ENCODE peak calls at places on chromosomes 1 and 21, in five cellular contexts. E, L, G, J and Q are unnamed samples.

GRCh38 chr21:44353200-44353970 is at the start of gene TRPM2:
- DNase-seq in G (no peak), J (peak; percentile 40), L (no peak), E (peak; percentile 70), Q (no peak)

GRCh38 chr1:9376886-9377333 is 84.2 kb downstream of the SPSB1 start:
- DNase-seq in E (no peak), J (no peak), L (peak; percentile 85), G (no peak), Q (no peak)

GRCh38 chr1:1259948-1260614 is 13.6 kb upstream of the C1QTNF12 start:
- DNase-seq in L (no peak), G (no peak), E (no peak), J (no peak), Q (no peak)

GRCh38 chr21:17925000-17925610 is 105.9 kb upstream of the C21orf91 start:
- DNase-seq in E (peak; percentile 57), J (peak; percentile 60), G (peak; percentile 84), L (peak; percentile 46), Q (peak; percentile 6)

GRCh38 chr1:42003433-42003832 is 84.7 kb upstream of the HIVEP3 start:
- DNase-seq in E (no peak), J (peak; percentile 50), L (no peak), G (peak; percentile 8), Q (no peak)

GRCh38 chr1:11802616-11802972 is 3.2 kb downstream of the MTHFR start:
- DNase-seq in L (no peak), E (no peak), G (peak; percentile 34), J (no peak), Q (no peak)

GRCh38 chr1:43272161-43272560 is 2.4 kb downstream of the TMEM125 start:
- DNase-seq in J (peak; percentile 20), L (no peak), G (no peak), E (no peak), Q (no peak)

GRCh38 chr1:25807480-25808390 is 7.7 kb downstream of the SELENON start:
- DNase-seq in E (no peak), J (no peak), L (no peak), G (no peak), Q (no peak)

GRCh38 chr1:160407819-160408801 is 7.7 kb downstream of the VANGL2 start:
- DNase-seq in J (no peak), E (no peak), G (no peak), L (peak; percentile 70), Q (no peak)

GRCh38 chr1:54299037-54299436 is 99.1 kb downstream of the MRPL37 start:
- DNase-seq in J (peak; percentile 80), L (no peak), E (no peak), G (no peak), Q (no peak)

GRCh38 chr1:54294846-54295245 is 94.9 kb downstream of the MRPL37 start:
- DNase-seq in G (no peak), L (peak; percentile 56), E (no peak), J (no peak), Q (no peak)

GRCh38 chr1:54300395-54300794 is 100.4 kb downstream of the MRPL37 start:
- DNase-seq in L (no peak), E (no peak), J (no peak), G (no peak), Q (no peak)

GRCh38 chr1:54298284-54299033 is 98.5 kb downstream of the MRPL37 start:
- DNase-seq in G (no peak), J (peak; percentile 45), L (no peak), E (no peak), Q (no peak)

GRCh38 chr1:54297596-54298283 is 97.8 kb downstream of the MRPL37 start:
- DNase-seq in G (no peak), J (no peak), L (no peak), E (no peak), Q (no peak)
- H3K27ac ChIP-seq in G (peak overlapping the region; percentile 74), J (peak overlapping the region; percentile 80), L (no peak overlapping the region), E (no peak overlapping the region), Q (no peak overlapping the region)

DNA sequence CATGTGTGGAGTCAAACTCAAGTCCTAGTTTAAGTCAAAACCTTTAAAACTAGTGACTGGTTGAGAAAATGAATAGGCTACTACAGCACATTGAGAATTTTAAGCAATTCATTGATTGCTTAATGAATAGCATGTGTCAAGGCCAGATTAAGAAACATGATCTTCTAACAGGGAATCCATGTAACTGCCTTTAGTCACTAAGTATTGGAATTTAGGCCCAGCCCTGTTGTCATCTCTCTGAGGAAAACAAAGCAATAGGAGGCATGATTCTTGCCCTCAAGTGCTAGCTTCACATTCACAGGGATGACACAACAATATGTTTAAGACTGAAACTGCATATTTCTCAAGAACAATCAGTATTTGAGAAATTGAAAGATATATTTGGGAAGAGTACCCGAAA is 70.0 kb upstream of the PTGS2 start:
- DNase-seq in E (no peak), G (no peak), J (no peak), L (no peak), Q (no peak)
- TF ChIP-seq CTCF in E (no peak), G (no peak), J (no peak), L (no peak), Q (no peak)

GRCh38 chr21:26964379-26964778 is 2.5 kb downstream of the ADAMTS5 start:
- DNase-seq in G (no peak), E (no peak), L (no peak), J (peak; percentile 28), Q (no peak)
- H3K4me3 ChIP-seq in G (no peak overlapping the region), E (no peak overlapping the region), L (peak overlapping the region; percentile 80), J (peak overlapping the region; percentile 68), Q (peak overlapping the region; percentile 73)

GRCh38 chr1:167819849-167820683 is 93.9 kb downstream of the ADCY10 start:
- DNase-seq in J (peak; percentile 79), G (peak; percentile 67), E (no peak), L (peak; percentile 96), Q (peak; percentile 63)
- H3K27ac ChIP-seq in J (peak overlapping the region; percentile 76), G (no peak overlapping the region), E (no peak overlapping the region), L (peak overlapping the region; percentile 83), Q (peak overlapping the region; percentile 90)

GRCh38 chr1:31487143-31487542 is 74.1 kb downstream of the SERINC2 start:
- DNase-seq in J (no peak), L (no peak), G (no peak), E (no peak), Q (no peak)
- TF ChIP-seq CTCF in J (no peak), L (no peak), G (no peak), E (no peak), Q (no peak)

GRCh38 chr1:66285618-66286270 is 248.2 kb upstream of the SGIP1 start:
- DNase-seq in J (no peak), G (no peak), E (no peak), L (no peak), Q (no peak)

GRCh38 chr1:66291047-66291864 is 242.7 kb upstream of the SGIP1 start:
- DNase-seq in L (peak; percentile 49), G (no peak), J (no peak), E (no peak), Q (no peak)

GRCh38 chr1:66286307-66286706 is 247.6 kb upstream of the SGIP1 start:
- DNase-seq in J (no peak), E (no peak), G (no peak), L (no peak), Q (no peak)

GRCh38 chr1:66284746-66285145 is 249.2 kb upstream of the SGIP1 start:
- DNase-seq in E (no peak), J (no peak), G (no peak), L (peak; percentile 50), Q (no peak)

GRCh38 chr1:66288048-66288447 is 245.9 kb upstream of the SGIP1 start:
- DNase-seq in G (no peak), L (no peak), E (no peak), J (no peak), Q (no peak)
- H3K4me3 ChIP-seq in G (no peak overlapping the region), L (no peak overlapping the region), E (no peak overlapping the region), J (no peak overlapping the region), Q (no peak overlapping the region)

GRCh38 chr1:54291276-54292014 is 91.5 kb downstream of the MRPL37 start:
- DNase-seq in L (no peak), J (no peak), E (no peak), G (no peak), Q (no peak)

GRCh38 chr1:54302549-54302948 is 102.6 kb downstream of the MRPL37 start:
- DNase-seq in J (no peak), E (no peak), L (no peak), G (no peak), Q (no peak)

GRCh38 chr1:54292015-54292739 is 92.2 kb downstream of the MRPL37 start:
- DNase-seq in E (no peak), G (no peak), L (no peak), J (no peak), Q (no peak)

GRCh38 chr1:54301494-54301893 is 101.5 kb downstream of the MRPL37 start:
- DNase-seq in E (no peak), J (no peak), L (no peak), G (no peak), Q (no peak)

GRCh38 chr1:54296666-54297065 is 96.7 kb downstream of the MRPL37 start:
- DNase-seq in E (no peak), G (no peak), J (no peak), L (no peak), Q (no peak)
- H3K27ac ChIP-seq in E (no peak overlapping the region), G (no peak overlapping the region), J (peak overlapping the region; percentile 80), L (no peak overlapping the region), Q (no peak overlapping the region)

GRCh38 chr1:15065736-15066135 is 87.8 kb upstream of the TMEM51 start:
- DNase-seq in E (no peak), G (no peak), L (no peak), J (no peak), Q (no peak)

GRCh38 chr1:15068997-15069396 is 84.5 kb upstream of the TMEM51 start:
- DNase-seq in J (no peak), G (no peak), E (no peak), L (no peak), Q (no peak)

GRCh38 chr1:15066191-15066590 is 87.4 kb upstream of the TMEM51 start:
- DNase-seq in J (no peak), E (no peak), G (no peak), L (no peak), Q (no peak)

GRCh38 chr1:15068152-15068551 is 85.4 kb upstream of the TMEM51 start:
- DNase-seq in J (no peak), L (no peak), E (no peak), G (no peak), Q (no peak)

DNA sequence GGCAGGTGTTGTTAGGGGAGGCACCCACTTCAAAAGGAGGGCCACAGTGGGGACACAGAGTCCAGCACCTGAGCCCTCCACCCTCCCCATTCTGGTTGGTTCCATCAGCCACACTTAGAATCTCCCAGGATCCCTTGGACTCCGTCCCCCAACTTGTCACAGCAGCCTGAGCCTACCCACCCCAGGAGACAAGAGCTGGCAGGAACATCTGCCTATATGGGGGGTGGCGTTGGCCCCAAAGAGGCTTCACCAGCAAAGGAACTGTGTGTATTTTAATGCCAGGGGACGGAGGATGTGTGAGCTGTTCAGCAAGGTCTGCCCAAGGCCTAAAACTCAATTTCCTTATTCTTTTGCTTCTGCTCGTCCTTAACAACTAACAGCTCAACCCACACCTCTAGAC is 86.4 kb upstream of the TMEM51 start:
- DNase-seq in E (no peak), L (no peak), G (no peak), J (no peak), Q (no peak)
- TF ChIP-seq CTCF in E (no peak), L (no peak), G (no peak), J (no peak), Q (no peak)